ENCODE peak calls at places on chromosomes 4 and X, in five cellular contexts. S is PC-3, D is foreskin fibroblast, I is heart right ventricle, K is WERI-Rb-1. L is an unnamed sample.

GRCh38 chrX:122135070-122135469 is 1049.0 kb upstream of the GRIA3 start:
- DNase-seq in I (no peak), D (peak; percentile 19), K (no peak), S (no peak), L (no peak)

GRCh38 chr4:102343964-102344519 is 1.2 kb downstream of the SLC39A8 start:
- DNase-seq in I (no peak), S (peak; percentile 47), K (no peak), D (peak; percentile 8), L (no peak)

GRCh38 chr4:76198411-76199237 is 15.0 kb downstream of the SCARB2 start:
- DNase-seq in S (peak; percentile 46), K (peak; percentile 63), I (peak; percentile 79), D (peak; percentile 89), L (peak; percentile 56)

GRCh38 chrX:130024127-130024526 is 41.7 kb downstream of the BCORL1 start:
- DNase-seq in K (peak; percentile 23), D (peak; percentile 78), I (peak; percentile 79), S (peak; percentile 43), L (no peak)

GRCh38 chrX:47628980-47629379 is 750 bp downstream of the CFP start:
- DNase-seq in S (peak; percentile 44), D (peak; percentile 12), K (no peak), I (no peak), L (no peak)

GRCh38 chrX:133594156-133594555 is 178.9 kb upstream of the GPC4 start:
- DNase-seq in S (no peak), K (no peak), I (no peak), D (no peak), L (no peak)

GRCh38 chr4:78592104-78592783 is 40.7 kb downstream of the ANXA3 start:
- DNase-seq in S (peak; percentile 27), K (no peak), D (no peak), I (no peak), L (no peak)

GRCh38 chr4:53477038-53477565 is 99.7 kb downstream of the FIP1L1 start:
- DNase-seq in K (no peak), D (no peak), I (no peak), S (no peak), L (no peak)

GRCh38 chrX:48025561-48025960 is 18.8 kb downstream of the SPACA5 start:
- DNase-seq in D (peak; percentile 79), S (peak; percentile 80), K (peak; percentile 65), I (peak; percentile 38), L (no peak)

GRCh38 chrX:40243699-40244098 is 145.9 kb upstream of the BCOR start:
- DNase-seq in K (no peak), S (no peak), I (no peak), D (peak; percentile 35), L (no peak)

GRCh38 chr4:67725981-67726380 is 25.0 kb upstream of the UBA6 start:
- DNase-seq in I (no peak), K (no peak), S (peak; percentile 61), D (peak; percentile 39), L (no peak)

GRCh38 chr4:14345356-14345775 is 656.9 kb upstream of the CPEB2 start:
- DNase-seq in K (no peak), S (peak; percentile 41), I (no peak), D (peak; percentile 71), L (peak; percentile 18)

GRCh38 chr4:113881256-113881655 is 98.2 kb downstream of the ARSJ start:
- DNase-seq in K (no peak), D (peak; percentile 51), I (no peak), S (peak; percentile 19), L (no peak)

GRCh38 chr4:31370866-31371465 is 650.8 kb downstream of the PCDH7 start:
- DNase-seq in D (peak; percentile 50), I (no peak), K (peak; percentile 20), S (peak; percentile 75), L (no peak)

GRCh38 chr4:52643846-52644245 is 15.3 kb downstream of the USP46 start:
- DNase-seq in S (peak; percentile 45), I (peak; percentile 81), K (no peak), D (peak; percentile 74), L (no peak)

GRCh38 chr4:181753189-181753588 is 490.0 kb upstream of the TENM3 start:
- DNase-seq in D (no peak), I (no peak), S (no peak), K (no peak), L (no peak)
- H3K4me3 ChIP-seq in D (no peak overlapping the region), I (no peak overlapping the region), S (no peak overlapping the region), K (no peak overlapping the region), L (no peak overlapping the region)

GRCh38 chrX:111823068-111823467 is 52.9 kb upstream of the TRPC5OS start:
- DNase-seq in I (no peak), S (peak; percentile 9), D (no peak), K (peak; percentile 77), L (no peak)
- TF ChIP-seq CTCF in I (peak; percentile 37), S (peak; percentile 50), D (no peak), K (peak; percentile 84), L (peak; percentile 45)

DNA sequence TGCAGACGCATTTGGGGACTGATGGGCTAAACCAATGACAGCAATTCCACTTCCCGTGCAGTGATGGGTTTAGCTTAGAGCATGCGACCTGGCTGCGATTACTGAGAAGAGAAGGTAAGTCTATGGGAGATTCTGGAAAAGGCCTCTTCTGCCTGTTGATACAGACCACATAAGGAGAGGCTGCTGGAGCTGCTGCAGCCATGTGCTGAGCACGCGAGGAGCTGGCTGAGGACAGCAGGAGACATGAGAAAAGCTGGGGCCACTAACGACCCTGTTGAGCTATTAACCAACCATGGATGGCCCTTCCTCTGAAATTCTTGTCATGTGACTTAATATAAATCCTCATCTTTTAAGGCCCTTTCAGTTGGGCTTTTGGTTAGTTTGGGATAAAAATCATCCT is 199.9 kb downstream of the PRDM5 start:
- DNase-seq in I (no peak), S (no peak), D (no peak), K (no peak), L (no peak)
- H3K4me3 ChIP-seq in I (no peak overlapping the region), S (no peak overlapping the region), D (no peak overlapping the region), K (no peak overlapping the region), L (no peak overlapping the region)

GRCh38 chrX:95505721-95506120 is 1178.9 kb upstream of the DIAPH2 start:
- DNase-seq in I (no peak), S (no peak), K (no peak), D (peak; percentile 0), L (no peak)
- TF ChIP-seq CTCF in I (no peak), S (peak; percentile 12), K (no peak), D (no peak), L (no peak)

L was measured in AG09309.